ENCODE peak calls at places on chromosomes 11 and 22, in eight cellular contexts. One of them, this sample, is unnamed.

GRCh38 chr11:18408558-18409242 is 3.4 kb upstream of the LDHC start:
- DNase-seq in stimulated activated CD4-positive, alpha-beta T cell treated with anti-CD3 and anti-CD28 coated beads, Interleukin-1b, Interleukin-23, amount 100 ng/mL, for 48 hours: peak
- DNase-seq in activated naive CD8-positive, alpha-beta T cell treated with anti-CD3 and anti-CD28 coated beads, Interleukin-2, amount 10 ng/mL, durations not matched to agents 7 days and 5 days: no peak
- DNase-seq in foreskin melanocyte: no peak
- DNase-seq in MV-4-11: no peak
- DNase-seq in B cell: no peak
- DNase-seq in progenitor cell of endocrine pancreas: no peak
- DNase-seq in MCF 10A: no peak
- DNase-seq in this sample: no peak

GRCh38 chr22:40196628-40197027 is 18.9 kb downstream of the TNRC6B start:
- DNase-seq in MCF 10A: peak
- DNase-seq in MV-4-11: peak
- DNase-seq in foreskin melanocyte: no peak
- DNase-seq in stimulated activated CD4-positive, alpha-beta T cell treated with anti-CD3 and anti-CD28 coated beads, Interleukin-1b, Interleukin-23, amount 100 ng/mL, for 48 hours: peak
- DNase-seq in progenitor cell of endocrine pancreas: no peak
- DNase-seq in B cell: no peak
- DNase-seq in activated naive CD8-positive, alpha-beta T cell treated with anti-CD3 and anti-CD28 coated beads, Interleukin-2, amount 10 ng/mL, durations not matched to agents 7 days and 5 days: no peak
- DNase-seq in this sample: no peak

GRCh38 chr11:131914299-131914902 is 544.0 kb downstream of the NTM start:
- DNase-seq in activated naive CD8-positive, alpha-beta T cell treated with anti-CD3 and anti-CD28 coated beads, Interleukin-2, amount 10 ng/mL, durations not matched to agents 7 days and 5 days: no peak
- DNase-seq in progenitor cell of endocrine pancreas: no peak
- DNase-seq in stimulated activated CD4-positive, alpha-beta T cell treated with anti-CD3 and anti-CD28 coated beads, Interleukin-1b, Interleukin-23, amount 100 ng/mL, for 48 hours: no peak
- DNase-seq in MCF 10A: no peak
- DNase-seq in MV-4-11: no peak
- DNase-seq in foreskin melanocyte: no peak
- DNase-seq in B cell: no peak
- DNase-seq in this sample: no peak

GRCh38 chr11:10893713-10894112 is 35.9 kb upstream of the ZBED5 start:
- DNase-seq in activated naive CD8-positive, alpha-beta T cell treated with anti-CD3 and anti-CD28 coated beads, Interleukin-2, amount 10 ng/mL, durations not matched to agents 7 days and 5 days: no peak
- DNase-seq in MV-4-11: no peak
- DNase-seq in progenitor cell of endocrine pancreas: no peak
- DNase-seq in stimulated activated CD4-positive, alpha-beta T cell treated with anti-CD3 and anti-CD28 coated beads, Interleukin-1b, Interleukin-23, amount 100 ng/mL, for 48 hours: no peak
- DNase-seq in MCF 10A: peak
- DNase-seq in foreskin melanocyte: no peak
- DNase-seq in B cell: no peak
- DNase-seq in this sample: no peak

GRCh38 chr11:70074701-70075100 is 3.4 kb upstream of the ANO1 start:
- DNase-seq in foreskin melanocyte: no peak
- DNase-seq in stimulated activated CD4-positive, alpha-beta T cell treated with anti-CD3 and anti-CD28 coated beads, Interleukin-1b, Interleukin-23, amount 100 ng/mL, for 48 hours: no peak
- DNase-seq in MV-4-11: no peak
- DNase-seq in MCF 10A: no peak
- DNase-seq in B cell: peak
- DNase-seq in progenitor cell of endocrine pancreas: no peak
- DNase-seq in activated naive CD8-positive, alpha-beta T cell treated with anti-CD3 and anti-CD28 coated beads, Interleukin-2, amount 10 ng/mL, durations not matched to agents 7 days and 5 days: no peak
- DNase-seq in this sample: peak

GRCh38 chr22:46036558-46037408 is 59.8 kb upstream of the WNT7B start:
- DNase-seq in progenitor cell of endocrine pancreas: peak
- DNase-seq in activated naive CD8-positive, alpha-beta T cell treated with anti-CD3 and anti-CD28 coated beads, Interleukin-2, amount 10 ng/mL, durations not matched to agents 7 days and 5 days: peak
- DNase-seq in stimulated activated CD4-positive, alpha-beta T cell treated with anti-CD3 and anti-CD28 coated beads, Interleukin-1b, Interleukin-23, amount 100 ng/mL, for 48 hours: peak
- DNase-seq in MCF 10A: peak
- DNase-seq in foreskin melanocyte: no peak
- DNase-seq in MV-4-11: no peak
- DNase-seq in B cell: peak
- DNase-seq in this sample: no peak

GRCh38 chr11:40384991-40385390 is 1074.5 kb downstream of the LRRC4C start:
- DNase-seq in MV-4-11: no peak
- DNase-seq in foreskin melanocyte: no peak
- DNase-seq in stimulated activated CD4-positive, alpha-beta T cell treated with anti-CD3 and anti-CD28 coated beads, Interleukin-1b, Interleukin-23, amount 100 ng/mL, for 48 hours: no peak
- DNase-seq in progenitor cell of endocrine pancreas: no peak
- DNase-seq in activated naive CD8-positive, alpha-beta T cell treated with anti-CD3 and anti-CD28 coated beads, Interleukin-2, amount 10 ng/mL, durations not matched to agents 7 days and 5 days: no peak
- DNase-seq in MCF 10A: no peak
- DNase-seq in B cell: no peak
- DNase-seq in this sample: no peak

GRCh38 chr22:19292262-19293230 is 1.0 kb upstream of the CLTCL1 start:
- DNase-seq in progenitor cell of endocrine pancreas: no peak
- DNase-seq in stimulated activated CD4-positive, alpha-beta T cell treated with anti-CD3 and anti-CD28 coated beads, Interleukin-1b, Interleukin-23, amount 100 ng/mL, for 48 hours: peak
- DNase-seq in activated naive CD8-positive, alpha-beta T cell treated with anti-CD3 and anti-CD28 coated beads, Interleukin-2, amount 10 ng/mL, durations not matched to agents 7 days and 5 days: peak
- DNase-seq in B cell: peak
- DNase-seq in MCF 10A: peak
- DNase-seq in MV-4-11: peak
- DNase-seq in foreskin melanocyte: no peak
- DNase-seq in this sample: no peak

GRCh38 chr11:20668844-20669832 is at the start of gene NELL1:
- DNase-seq in progenitor cell of endocrine pancreas: no peak
- DNase-seq in activated naive CD8-positive, alpha-beta T cell treated with anti-CD3 and anti-CD28 coated beads, Interleukin-2, amount 10 ng/mL, durations not matched to agents 7 days and 5 days: peak
- DNase-seq in foreskin melanocyte: no peak
- DNase-seq in MV-4-11: no peak
- DNase-seq in B cell: no peak
- DNase-seq in MCF 10A: no peak
- DNase-seq in stimulated activated CD4-positive, alpha-beta T cell treated with anti-CD3 and anti-CD28 coated beads, Interleukin-1b, Interleukin-23, amount 100 ng/mL, for 48 hours: no peak
- DNase-seq in this sample: no peak

GRCh38 chr11:66011785-66012303 is at the start of gene CST6:
- DNase-seq in stimulated activated CD4-positive, alpha-beta T cell treated with anti-CD3 and anti-CD28 coated beads, Interleukin-1b, Interleukin-23, amount 100 ng/mL, for 48 hours: no peak
- DNase-seq in MV-4-11: no peak
- DNase-seq in foreskin melanocyte: no peak
- DNase-seq in B cell: no peak
- DNase-seq in progenitor cell of endocrine pancreas: no peak
- DNase-seq in MCF 10A: no peak
- DNase-seq in activated naive CD8-positive, alpha-beta T cell treated with anti-CD3 and anti-CD28 coated beads, Interleukin-2, amount 10 ng/mL, durations not matched to agents 7 days and 5 days: no peak
- DNase-seq in this sample: no peak

GRCh38 chr22:48943567-48944432 is 883.9 kb downstream of the BRD1 start:
- DNase-seq in B cell: no peak
- DNase-seq in foreskin melanocyte: no peak
- DNase-seq in progenitor cell of endocrine pancreas: peak
- DNase-seq in MCF 10A: no peak
- DNase-seq in activated naive CD8-positive, alpha-beta T cell treated with anti-CD3 and anti-CD28 coated beads, Interleukin-2, amount 10 ng/mL, durations not matched to agents 7 days and 5 days: no peak
- DNase-seq in MV-4-11: no peak
- DNase-seq in stimulated activated CD4-positive, alpha-beta T cell treated with anti-CD3 and anti-CD28 coated beads, Interleukin-1b, Interleukin-23, amount 100 ng/mL, for 48 hours: no peak
- DNase-seq in this sample: no peak

GRCh38 chr11:61756452-61757212 is 4.2 kb downstream of the MYRF start:
- DNase-seq in stimulated activated CD4-positive, alpha-beta T cell treated with anti-CD3 and anti-CD28 coated beads, Interleukin-1b, Interleukin-23, amount 100 ng/mL, for 48 hours: peak
- DNase-seq in activated naive CD8-positive, alpha-beta T cell treated with anti-CD3 and anti-CD28 coated beads, Interleukin-2, amount 10 ng/mL, durations not matched to agents 7 days and 5 days: peak
- DNase-seq in MCF 10A: no peak
- DNase-seq in B cell: no peak
- DNase-seq in progenitor cell of endocrine pancreas: peak
- DNase-seq in MV-4-11: peak
- DNase-seq in foreskin melanocyte: no peak
- DNase-seq in this sample: peak

GRCh38 chr11:72111803-72112540 is 523 bp downstream of the ANAPC15 start:
- DNase-seq in MV-4-11: peak
- DNase-seq in foreskin melanocyte: peak
- DNase-seq in stimulated activated CD4-positive, alpha-beta T cell treated with anti-CD3 and anti-CD28 coated beads, Interleukin-1b, Interleukin-23, amount 100 ng/mL, for 48 hours: peak
- DNase-seq in MCF 10A: peak
- DNase-seq in progenitor cell of endocrine pancreas: peak
- DNase-seq in B cell: peak
- DNase-seq in activated naive CD8-positive, alpha-beta T cell treated with anti-CD3 and anti-CD28 coated beads, Interleukin-2, amount 10 ng/mL, durations not matched to agents 7 days and 5 days: no peak
- DNase-seq in this sample: peak

GRCh38 chr11:30453705-30454104 is 130.8 kb downstream of the ARL14EP start:
- DNase-seq in MV-4-11: no peak
- DNase-seq in stimulated activated CD4-positive, alpha-beta T cell treated with anti-CD3 and anti-CD28 coated beads, Interleukin-1b, Interleukin-23, amount 100 ng/mL, for 48 hours: no peak
- DNase-seq in progenitor cell of endocrine pancreas: no peak
- DNase-seq in MCF 10A: no peak
- DNase-seq in B cell: no peak
- DNase-seq in activated naive CD8-positive, alpha-beta T cell treated with anti-CD3 and anti-CD28 coated beads, Interleukin-2, amount 10 ng/mL, durations not matched to agents 7 days and 5 days: no peak
- DNase-seq in foreskin melanocyte: no peak
- DNase-seq in this sample: no peak

GRCh38 chr11:128488471-128488870 is 98.9 kb downstream of the ETS1 start:
- DNase-seq in activated naive CD8-positive, alpha-beta T cell treated with anti-CD3 and anti-CD28 coated beads, Interleukin-2, amount 10 ng/mL, durations not matched to agents 7 days and 5 days: no peak
- DNase-seq in MV-4-11: peak
- DNase-seq in stimulated activated CD4-positive, alpha-beta T cell treated with anti-CD3 and anti-CD28 coated beads, Interleukin-1b, Interleukin-23, amount 100 ng/mL, for 48 hours: no peak
- DNase-seq in MCF 10A: peak
- DNase-seq in B cell: no peak
- DNase-seq in foreskin melanocyte: no peak
- DNase-seq in progenitor cell of endocrine pancreas: no peak
- DNase-seq in this sample: no peak

GRCh38 chr22:44384981-44385610 is 72.3 kb upstream of the SHISAL1 start:
- DNase-seq in B cell: no peak
- DNase-seq in stimulated activated CD4-positive, alpha-beta T cell treated with anti-CD3 and anti-CD28 coated beads, Interleukin-1b, Interleukin-23, amount 100 ng/mL, for 48 hours: no peak
- DNase-seq in MCF 10A: no peak
- DNase-seq in foreskin melanocyte: no peak
- DNase-seq in progenitor cell of endocrine pancreas: no peak
- DNase-seq in MV-4-11: no peak
- DNase-seq in activated naive CD8-positive, alpha-beta T cell treated with anti-CD3 and anti-CD28 coated beads, Interleukin-2, amount 10 ng/mL, durations not matched to agents 7 days and 5 days: no peak
- DNase-seq in this sample: peak

GRCh38 chr11:118660646-118661424 is 18.6 kb downstream of the TREH start:
- DNase-seq in activated naive CD8-positive, alpha-beta T cell treated with anti-CD3 and anti-CD28 coated beads, Interleukin-2, amount 10 ng/mL, durations not matched to agents 7 days and 5 days: no peak
- DNase-seq in B cell: no peak
- DNase-seq in MCF 10A: no peak
- DNase-seq in MV-4-11: no peak
- DNase-seq in foreskin melanocyte: no peak
- DNase-seq in stimulated activated CD4-positive, alpha-beta T cell treated with anti-CD3 and anti-CD28 coated beads, Interleukin-1b, Interleukin-23, amount 100 ng/mL, for 48 hours: no peak
- DNase-seq in progenitor cell of endocrine pancreas: no peak
- DNase-seq in this sample: no peak

GRCh38 chr22:43088616-43088978 is 594 bp downstream of the TTLL1 start:
- DNase-seq in progenitor cell of endocrine pancreas: no peak
- DNase-seq in MV-4-11: peak
- DNase-seq in stimulated activated CD4-positive, alpha-beta T cell treated with anti-CD3 and anti-CD28 coated beads, Interleukin-1b, Interleukin-23, amount 100 ng/mL, for 48 hours: no peak
- DNase-seq in foreskin melanocyte: no peak
- DNase-seq in MCF 10A: no peak
- DNase-seq in B cell: no peak
- DNase-seq in activated naive CD8-positive, alpha-beta T cell treated with anti-CD3 and anti-CD28 coated beads, Interleukin-2, amount 10 ng/mL, durations not matched to agents 7 days and 5 days: no peak
- DNase-seq in this sample: no peak

GRCh38 chr11:78336877-78337553 is 80.6 kb downstream of the GAB2 start:
- DNase-seq in MCF 10A: no peak
- DNase-seq in progenitor cell of endocrine pancreas: no peak
- DNase-seq in stimulated activated CD4-positive, alpha-beta T cell treated with anti-CD3 and anti-CD28 coated beads, Interleukin-1b, Interleukin-23, amount 100 ng/mL, for 48 hours: no peak
- DNase-seq in MV-4-11: no peak
- DNase-seq in activated naive CD8-positive, alpha-beta T cell treated with anti-CD3 and anti-CD28 coated beads, Interleukin-2, amount 10 ng/mL, durations not matched to agents 7 days and 5 days: no peak
- DNase-seq in B cell: no peak
- DNase-seq in foreskin melanocyte: no peak
- DNase-seq in this sample: no peak

GRCh38 chr11:113304916-113305315 is 9.5 kb upstream of the TTC12 start:
- DNase-seq in foreskin melanocyte: no peak
- DNase-seq in stimulated activated CD4-positive, alpha-beta T cell treated with anti-CD3 and anti-CD28 coated beads, Interleukin-1b, Interleukin-23, amount 100 ng/mL, for 48 hours: no peak
- DNase-seq in MCF 10A: no peak
- DNase-seq in progenitor cell of endocrine pancreas: no peak
- DNase-seq in B cell: no peak
- DNase-seq in activated naive CD8-positive, alpha-beta T cell treated with anti-CD3 and anti-CD28 coated beads, Interleukin-2, amount 10 ng/mL, durations not matched to agents 7 days and 5 days: no peak
- DNase-seq in MV-4-11: no peak
- DNase-seq in this sample: no peak

GRCh38 chr11:32312865-32313403 is 122.4 kb downstream of the WT1 start:
- DNase-seq in foreskin melanocyte: peak
- DNase-seq in MV-4-11: peak
- DNase-seq in stimulated activated CD4-positive, alpha-beta T cell treated with anti-CD3 and anti-CD28 coated beads, Interleukin-1b, Interleukin-23, amount 100 ng/mL, for 48 hours: peak
- DNase-seq in activated naive CD8-positive, alpha-beta T cell treated with anti-CD3 and anti-CD28 coated beads, Interleukin-2, amount 10 ng/mL, durations not matched to agents 7 days and 5 days: no peak
- DNase-seq in MCF 10A: peak
- DNase-seq in progenitor cell of endocrine pancreas: no peak
- DNase-seq in B cell: no peak
- DNase-seq in this sample: peak

GRCh38 chr11:69144316-69144715 is 11.4 kb upstream of the SMIM38 start:
- DNase-seq in MCF 10A: no peak
- DNase-seq in activated naive CD8-positive, alpha-beta T cell treated with anti-CD3 and anti-CD28 coated beads, Interleukin-2, amount 10 ng/mL, durations not matched to agents 7 days and 5 days: no peak
- DNase-seq in foreskin melanocyte: no peak
- DNase-seq in stimulated activated CD4-positive, alpha-beta T cell treated with anti-CD3 and anti-CD28 coated beads, Interleukin-1b, Interleukin-23, amount 100 ng/mL, for 48 hours: peak
- DNase-seq in MV-4-11: no peak
- DNase-seq in B cell: no peak
- DNase-seq in progenitor cell of endocrine pancreas: no peak
- DNase-seq in this sample: no peak

GRCh38 chr22:27747396-27748256 is 53.9 kb downstream of the MN1 start:
- DNase-seq in MV-4-11: no peak
- DNase-seq in B cell: no peak
- DNase-seq in foreskin melanocyte: no peak
- DNase-seq in MCF 10A: peak
- DNase-seq in activated naive CD8-positive, alpha-beta T cell treated with anti-CD3 and anti-CD28 coated beads, Interleukin-2, amount 10 ng/mL, durations not matched to agents 7 days and 5 days: no peak
- DNase-seq in progenitor cell of endocrine pancreas: no peak
- DNase-seq in stimulated activated CD4-positive, alpha-beta T cell treated with anti-CD3 and anti-CD28 coated beads, Interleukin-1b, Interleukin-23, amount 100 ng/mL, for 48 hours: no peak
- DNase-seq in this sample: no peak

GRCh38 chr11:12075822-12076821 is 34.3 kb upstream of the MICAL2 start:
- DNase-seq in progenitor cell of endocrine pancreas: no peak
- DNase-seq in activated naive CD8-positive, alpha-beta T cell treated with anti-CD3 and anti-CD28 coated beads, Interleukin-2, amount 10 ng/mL, durations not matched to agents 7 days and 5 days: no peak
- DNase-seq in B cell: no peak
- DNase-seq in stimulated activated CD4-positive, alpha-beta T cell treated with anti-CD3 and anti-CD28 coated beads, Interleukin-1b, Interleukin-23, amount 100 ng/mL, for 48 hours: no peak
- DNase-seq in foreskin melanocyte: no peak
- DNase-seq in MCF 10A: peak
- DNase-seq in MV-4-11: no peak
- DNase-seq in this sample: no peak

GRCh38 chr22:28710112-28710888 is 30.7 kb upstream of the TTC28 start:
- DNase-seq in activated naive CD8-positive, alpha-beta T cell treated with anti-CD3 and anti-CD28 coated beads, Interleukin-2, amount 10 ng/mL, durations not matched to agents 7 days and 5 days: no peak
- DNase-seq in progenitor cell of endocrine pancreas: no peak
- DNase-seq in MCF 10A: peak
- DNase-seq in B cell: no peak
- DNase-seq in stimulated activated CD4-positive, alpha-beta T cell treated with anti-CD3 and anti-CD28 coated beads, Interleukin-1b, Interleukin-23, amount 100 ng/mL, for 48 hours: no peak
- DNase-seq in MV-4-11: no peak
- DNase-seq in foreskin melanocyte: no peak
- DNase-seq in this sample: no peak

GRCh38 chr11:64644348-64645242 is 53.6 kb downstream of the SLC22A12 start:
- DNase-seq in progenitor cell of endocrine pancreas: no peak
- DNase-seq in activated naive CD8-positive, alpha-beta T cell treated with anti-CD3 and anti-CD28 coated beads, Interleukin-2, amount 10 ng/mL, durations not matched to agents 7 days and 5 days: no peak
- DNase-seq in stimulated activated CD4-positive, alpha-beta T cell treated with anti-CD3 and anti-CD28 coated beads, Interleukin-1b, Interleukin-23, amount 100 ng/mL, for 48 hours: no peak
- DNase-seq in foreskin melanocyte: no peak
- DNase-seq in MV-4-11: peak
- DNase-seq in MCF 10A: no peak
- DNase-seq in B cell: no peak
- DNase-seq in this sample: no peak

This sample was measured in CD14-positive monocyte.